ENCODE peak calls at places on chromosomes 12 and 14, in eight cellular contexts. A is HuH-7; X is upper lobe of right lung; J is left cardiac atrium; L is EH; B is iPS-NIHi11; E is colonic mucosa; I is activated CD4-positive, alpha-beta T cell treated with anti-CD3 and anti-CD28 coated beads, Interleukin-2, amount 50 U/mL, for 48 hours. W is an unnamed sample.

GRCh38 chr12:121088208-121088585 is 44.5 kb upstream of the P2RX7 start:
- DNase-seq in A (no peak), X (no peak), I (no peak), J (no peak), E (no peak), L (no peak), B (no peak), W (no peak)

GRCh38 chr14:36521598-36522345 is 1.7 kb upstream of the NKX2-1 start:
- DNase-seq in X (peak; percentile 84), B (peak; percentile 26), J (no peak), I (no peak), A (no peak), E (no peak), L (no peak), W (no peak)

GRCh38 chr12:62288328-62288727 is 28.1 kb downstream of the USP15 start:
- DNase-seq in E (no peak), X (no peak), L (no peak), A (no peak), I (no peak), B (no peak), J (no peak), W (no peak)

GRCh38 chr14:74140374-74140850 is 55.7 kb downstream of the LIN52 start:
- DNase-seq in L (no peak), A (no peak), E (peak; percentile 59), X (peak; percentile 87), J (peak; percentile 78), I (no peak), B (no peak), W (no peak)

GRCh38 chr14:66003082-66003740 is 483.0 kb upstream of the CCDC196 start:
- DNase-seq in J (no peak), E (no peak), L (no peak), A (no peak), X (no peak), B (no peak), I (no peak), W (no peak)

GRCh38 chr14:104445086-104445485 is 134.5 kb upstream of the C14orf180 start:
- DNase-seq in B (no peak), E (peak; percentile 10), I (no peak), L (no peak), J (no peak), X (no peak), A (no peak), W (no peak)

GRCh38 chr12:67649165-67650126 is 901 bp downstream of the DYRK2 start:
- DNase-seq in B (peak; percentile 56), L (peak; percentile 39), J (peak; percentile 48), X (peak; percentile 75), A (peak; percentile 36), I (peak; percentile 43), E (peak; percentile 58), W (no peak)

GRCh38 chr14:92783813-92784431 is 10.2 kb upstream of the GOLGA5 start:
- DNase-seq in B (peak; percentile 27), E (peak; percentile 59), X (no peak), J (no peak), A (peak; percentile 17), I (no peak), L (peak; percentile 76), W (peak; percentile 30)

GRCh38 chr12:32252199-32253073 is 145.8 kb downstream of the BICD1 start:
- DNase-seq in L (no peak), X (no peak), E (no peak), J (no peak), A (no peak), I (no peak), B (no peak), W (no peak)

GRCh38 chr14:94360945-94361565 is 27.3 kb downstream of the SERPINA1 start:
- DNase-seq in A (no peak), I (no peak), E (no peak), B (no peak), J (no peak), L (no peak), X (no peak), W (no peak)

GRCh38 chr12:46677749-46678148 is 148.0 kb downstream of the SLC38A4 start:
- DNase-seq in A (peak; percentile 26), B (peak; percentile 40), J (no peak), L (peak; percentile 62), E (no peak), X (no peak), I (no peak), W (no peak)

GRCh38 chr14:61860294-61860918 is 98.2 kb downstream of the SNAPC1 start:
- DNase-seq in E (peak; percentile 40), B (peak; percentile 77), I (peak; percentile 80), A (peak; percentile 68), L (peak; percentile 55), X (no peak), J (peak; percentile 38), W (no peak)

GRCh38 chr14:76500011-76500410 is 124.1 kb downstream of the ESRRB start:
- DNase-seq in A (no peak), B (no peak), E (no peak), I (no peak), L (peak; percentile 68), X (no peak), J (no peak), W (peak; percentile 39)

GRCh38 chr14:68874746-68875155 is 81.9 kb upstream of the ZFP36L1 start:
- DNase-seq in A (no peak), I (no peak), L (no peak), X (no peak), E (no peak), B (no peak), J (no peak), W (no peak)

GRCh38 chr12:6323340-6323994 is 13.0 kb downstream of the PLEKHG6 start:
- DNase-seq in X (no peak), E (no peak), I (peak; percentile 47), J (peak; percentile 58), B (peak; percentile 72), A (peak; percentile 87), L (peak; percentile 97), W (peak; percentile 86)

GRCh38 chr12:119705182-119705581 is 37.2 kb downstream of the PRKAB1 start:
- DNase-seq in J (no peak), I (no peak), E (no peak), A (no peak), L (no peak), X (no peak), B (no peak), W (no peak)

GRCh38 chr14:27553820-27554219 is 956.0 kb upstream of the NOVA1 start:
- DNase-seq in L (no peak), B (no peak), J (no peak), I (no peak), E (no peak), X (no peak), A (no peak), W (no peak)

GRCh38 chr14:99026471-99026870 is 245.5 kb downstream of the BCL11B start:
- DNase-seq in B (no peak), A (no peak), I (peak; percentile 21), J (no peak), L (peak; percentile 4), E (no peak), X (no peak), W (no peak)

GRCh38 chr14:60648934-60649814 is at the start of gene SIX1:
- DNase-seq in L (peak; percentile 94), E (peak; percentile 56), A (peak; percentile 99), J (peak; percentile 65), B (peak; percentile 96), X (peak; percentile 77), I (peak; percentile 36), W (peak; percentile 57)

GRCh38 chr14:102472815-102473158 is 36.8 kb downstream of the ANKRD9 start:
- DNase-seq in I (no peak), A (no peak), L (no peak), J (no peak), X (no peak), B (no peak), E (no peak), W (no peak)

GRCh38 chr14:68309121-68309520 is 483.7 kb downstream of the ZFP36L1 start:
- DNase-seq in A (no peak), I (no peak), B (no peak), L (peak; percentile 37), X (no peak), J (no peak), E (no peak), W (no peak)

GRCh38 chr12:109719123-109720022 is 5.7 kb downstream of the FAM222A start:
- DNase-seq in L (peak; percentile 20), I (no peak), A (peak; percentile 85), E (no peak), B (no peak), J (no peak), X (no peak), W (no peak)

GRCh38 chr12:117874842-117875434 is 93.9 kb downstream of the KSR2 start:
- DNase-seq in E (peak; percentile 74), A (peak; percentile 54), X (peak; percentile 84), L (peak; percentile 63), B (peak; percentile 84), J (peak; percentile 76), I (peak; percentile 84), W (no peak)

GRCh38 chr14:74891870-74892269 is 10.2 kb downstream of the DLST start:
- DNase-seq in J (no peak), I (no peak), X (no peak), E (no peak), L (peak; percentile 28), A (no peak), B (no peak), W (no peak)

GRCh38 chr12:49810159-49810459 is 18.1 kb downstream of the NCKAP5L start:
- DNase-seq in J (no peak), I (no peak), L (no peak), B (no peak), A (no peak), E (no peak), X (no peak), W (no peak)

GRCh38 chr14:73049428-73049827 is 8.9 kb upstream of the RBM25 start:
- DNase-seq in I (no peak), J (no peak), L (no peak), E (no peak), A (no peak), B (no peak), X (no peak), W (no peak)

GRCh38 chr12:1130571-1130970 is 139.5 kb downstream of the ERC1 start:
- DNase-seq in A (no peak), E (no peak), B (no peak), L (no peak), J (no peak), X (no peak), I (no peak), W (no peak)

GRCh38 chr12:79521576-79521975 is 169.2 kb downstream of the PAWR start:
- DNase-seq in J (no peak), X (no peak), L (no peak), E (no peak), B (no peak), I (no peak), A (no peak), W (no peak)

GRCh38 chr12:14317362-14318146 is 47.9 kb upstream of the ATF7IP start:
- DNase-seq in L (peak; percentile 23), I (no peak), B (no peak), X (no peak), E (no peak), A (no peak), J (no peak), W (no peak)

GRCh38 chr14:105855893-105856675 is 329.7 kb downstream of the TMEM121 start:
- DNase-seq in A (no peak), X (peak; percentile 60), E (peak; percentile 11), L (no peak), I (no peak), J (peak; percentile 11), B (peak; percentile 6), W (no peak)

GRCh38 chr14:32728957-32729356 is 209.7 kb upstream of the NPAS3 start:
- DNase-seq in B (no peak), X (no peak), I (no peak), A (no peak), L (no peak), E (no peak), J (no peak), W (no peak)

GRCh38 chr12:13635709-13636108 is 345.7 kb downstream of the GRIN2B start:
- DNase-seq in B (no peak), I (no peak), L (no peak), J (no peak), A (no peak), E (no peak), X (no peak), W (no peak)

GRCh38 chr12:116366824-116367223 is 89.3 kb upstream of the MED13L start:
- DNase-seq in L (no peak), J (no peak), B (no peak), I (no peak), A (no peak), E (no peak), X (no peak), W (no peak)

GRCh38 chr14:36556811-36557433 is 25.5 kb downstream of the NKX2-8 start:
- DNase-seq in B (peak; percentile 71), E (no peak), L (peak; percentile 32), I (peak; percentile 53), J (no peak), X (no peak), A (peak; percentile 14), W (no peak)

W was measured in HS-5.